ENCODE peak calls at places on chromosomes 7 and 10, in ten cellular contexts. L is right lobe of liver, M is ovary, C is tibial nerve, F is spleen, Z is gastrocnemius medialis, Y is sigmoid colon, W is H54, J is heart left ventricle, U is HepG2. Q is an unnamed sample.

GRCh38 chr7:38929460-38930171 is 20.6 kb upstream of the VPS41 start:
- DNase-seq in L (no peak), M (no peak), C (no peak), F (no peak), Z (no peak), Y (no peak), W (no peak), J (no peak), U (no peak), Q (no peak)

GRCh38 chr10:45433716-45434469 is 59.9 kb downstream of the ALOX5 start:
- DNase-seq in L (no peak), M (no peak), C (no peak), F (no peak), Z (no peak), Y (no peak), W (no peak), J (no peak), U (no peak), Q (no peak)

GRCh38 chr7:116669769-116670168 is 2.2 kb upstream of the MET start:
- DNase-seq in L (no peak), M (no peak), C (no peak), F (no peak), Z (no peak), Y (no peak), W (no peak), J (no peak), U (no peak), Q (no peak)

GRCh38 chr7:135249901-135250300 is 16.3 kb downstream of the STRA8 start:
- DNase-seq in L (no peak), M (no peak), C (no peak), F (no peak), Z (no peak), Y (peak; percentile 21), W (no peak), J (no peak), U (no peak), Q (no peak)

GRCh38 chr10:116785867-116786266 is 43.5 kb upstream of the HSPA12A start:
- DNase-seq in L (no peak), M (no peak), C (no peak), F (no peak), Z (no peak), Y (no peak), W (no peak), J (no peak), U (no peak), Q (no peak)

GRCh38 chr10:115975506-115975905 is 297.5 kb downstream of the GFRA1 start:
- DNase-seq in L (no peak), M (no peak), C (no peak), F (no peak), Z (no peak), Y (peak; percentile 15), W (no peak), J (no peak), U (no peak), Q (no peak)

GRCh38 chr7:157616426-157616825 is 279.6 kb downstream of the DNAJB6 start:
- DNase-seq in L (no peak), M (no peak), C (no peak), F (no peak), Z (no peak), Y (no peak), W (no peak), J (no peak), U (no peak), Q (no peak)

GRCh38 chr10:43968076-43968475 is 319.4 kb upstream of the ZNF32 start:
- DNase-seq in L (no peak), M (no peak), C (no peak), F (no peak), Z (no peak), Y (no peak), W (no peak), J (no peak), U (no peak), Q (no peak)

GRCh38 chr10:78435484-78436222 is 402.0 kb downstream of the RPS24 start:
- DNase-seq in L (no peak), M (no peak), C (no peak), F (no peak), Z (no peak), Y (peak; percentile 30), W (no peak), J (no peak), U (no peak), Q (no peak)

DNA sequence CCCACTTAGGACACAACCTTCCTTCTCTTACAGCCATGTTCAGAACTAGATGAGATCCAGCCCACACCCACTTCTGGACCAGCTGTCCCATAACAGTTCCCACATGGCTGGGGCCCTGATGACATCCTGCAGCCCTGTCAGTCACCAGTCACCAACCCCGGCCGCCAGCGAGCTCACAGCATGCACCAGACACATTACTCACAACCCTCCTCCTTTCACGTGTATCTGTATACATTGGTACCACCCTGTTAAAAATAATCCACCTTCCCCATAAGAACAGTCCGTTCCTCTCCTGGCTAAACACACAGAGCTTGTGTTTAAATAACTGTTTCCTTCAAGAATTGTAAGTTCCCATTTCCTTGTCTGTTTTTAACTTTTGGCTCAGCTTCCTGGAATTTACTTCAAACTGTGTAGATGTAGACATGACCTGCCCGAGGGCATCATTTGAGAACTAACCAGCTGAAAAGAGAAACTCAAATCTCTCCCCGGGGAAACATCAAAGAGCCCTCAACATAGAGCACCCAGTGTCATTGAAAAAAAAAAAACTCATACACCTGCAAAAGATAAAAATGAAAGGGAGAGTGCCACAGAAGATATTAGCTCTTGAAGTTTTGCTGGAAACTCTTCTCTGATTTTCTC is 26.0 kb upstream of the PRLHR start:
- DNase-seq in L (no peak), M (no peak), C (no peak), F (no peak), Z (no peak), Y (no peak), W (no peak), J (no peak), U (no peak), Q (no peak)
- TF ChIP-seq POLR2A in L (no peak), M (no peak), C (no peak), F (no peak), Z (no peak), Y (no peak), W (no peak), J (no peak), U (no peak), Q (no peak)

DNA sequence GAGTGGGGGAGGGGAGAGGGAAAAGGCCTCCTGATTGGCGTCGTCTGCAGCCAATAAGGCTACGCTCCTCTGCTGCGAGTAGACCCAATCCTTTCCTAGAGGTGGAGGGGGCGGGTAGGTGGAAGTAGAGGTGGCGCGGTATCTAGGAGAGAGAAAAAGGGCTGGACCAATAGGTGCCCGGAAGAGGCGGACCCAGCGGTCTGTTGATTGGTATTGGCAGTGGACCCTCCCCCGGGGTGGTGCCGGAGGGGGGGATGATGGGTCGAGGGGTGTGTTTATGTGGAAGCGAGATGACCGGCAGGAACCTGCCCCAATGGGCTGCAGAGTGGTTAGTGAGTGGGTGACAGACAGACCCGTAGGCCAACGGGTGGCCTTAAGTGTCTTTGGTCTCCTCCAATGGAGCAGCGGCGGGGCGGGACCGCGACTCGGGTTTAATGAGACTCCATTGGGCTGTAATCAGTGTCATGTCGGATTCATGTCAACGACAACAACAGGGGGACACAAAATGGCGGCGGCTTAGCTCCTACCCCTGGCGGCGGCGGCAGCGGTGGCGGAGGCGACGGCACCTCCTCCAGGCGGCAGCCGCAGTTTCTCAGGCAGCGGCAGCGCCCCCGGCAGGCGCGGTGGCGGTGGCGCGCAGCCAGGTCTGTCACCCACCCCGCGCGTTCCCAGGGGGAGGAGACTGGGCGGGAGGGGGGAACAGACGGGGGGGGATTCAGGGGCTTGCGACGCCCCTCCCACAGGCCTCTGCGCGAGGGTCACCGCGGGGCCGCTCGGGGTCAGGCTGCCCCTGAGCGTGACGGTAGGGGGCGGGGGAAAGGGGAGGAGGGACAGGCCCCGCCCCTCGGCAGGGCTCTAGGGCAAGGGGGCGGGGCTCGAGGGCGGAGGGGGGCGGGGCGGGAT is at the start of gene KAT6B:
- DNase-seq in L (peak; percentile 100), M (peak; percentile 100), C (peak; percentile 100), F (peak; percentile 100), Z (peak; percentile 100), Y (peak; percentile 100), W (peak; percentile 99), J (peak; percentile 100), U (peak; percentile 100), Q (peak; percentile 100)
- TF ChIP-seq POLR2A in L (peak; percentile 67), M (peak; percentile 66), C (no peak), F (no peak), Z (peak; percentile 22), Y (no peak), W (peak; percentile 32), J (peak; percentile 71), U (peak; percentile 59), Q (peak; percentile 58)

DNA sequence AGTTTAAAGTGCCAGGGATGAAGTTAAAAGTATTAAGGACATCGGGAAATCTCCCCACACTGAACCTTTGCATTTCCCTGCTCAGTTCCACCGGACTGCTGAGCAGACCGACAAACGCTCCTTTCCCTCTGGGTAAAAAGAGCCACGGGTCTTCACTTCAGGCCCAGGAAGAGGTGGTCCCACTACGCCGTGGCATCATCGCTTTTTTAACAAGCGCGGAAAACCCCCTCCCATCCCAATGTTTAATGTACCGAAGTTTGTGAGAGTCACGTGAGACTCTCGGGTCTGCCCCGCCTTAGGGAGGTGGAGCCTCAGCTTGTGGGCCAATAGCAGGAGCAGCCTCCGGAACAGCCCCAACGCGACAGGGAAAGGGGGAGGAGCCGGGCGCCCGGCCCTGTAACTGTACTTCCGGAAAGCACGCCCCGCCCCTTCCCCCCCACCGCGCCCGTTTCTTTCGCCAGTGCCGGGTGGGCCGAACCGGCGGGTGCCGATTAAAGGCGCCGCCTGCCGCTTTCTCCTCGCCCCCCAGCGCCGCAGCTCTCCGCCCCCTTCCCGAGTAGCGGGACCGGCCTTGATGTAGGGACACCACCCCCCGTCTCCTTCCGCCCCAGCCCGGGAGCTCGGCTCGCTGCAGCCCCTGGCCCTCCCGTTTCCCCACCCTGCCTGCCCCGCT is 2.3 kb upstream of the TRIM8 start:
- DNase-seq in L (peak; percentile 99), M (peak; percentile 99), C (peak; percentile 98), F (peak; percentile 99), Z (peak; percentile 99), Y (peak; percentile 100), W (peak; percentile 87), J (peak; percentile 99), U (peak; percentile 94), Q (peak; percentile 98)
- TF ChIP-seq POLR2A in L (peak; percentile 81), M (peak; percentile 94), C (peak; percentile 93), F (peak; percentile 48), Z (peak; percentile 98), Y (peak; percentile 93), W (peak; percentile 64), J (peak; percentile 89), U (no peak), Q (peak; percentile 80)

DNA sequence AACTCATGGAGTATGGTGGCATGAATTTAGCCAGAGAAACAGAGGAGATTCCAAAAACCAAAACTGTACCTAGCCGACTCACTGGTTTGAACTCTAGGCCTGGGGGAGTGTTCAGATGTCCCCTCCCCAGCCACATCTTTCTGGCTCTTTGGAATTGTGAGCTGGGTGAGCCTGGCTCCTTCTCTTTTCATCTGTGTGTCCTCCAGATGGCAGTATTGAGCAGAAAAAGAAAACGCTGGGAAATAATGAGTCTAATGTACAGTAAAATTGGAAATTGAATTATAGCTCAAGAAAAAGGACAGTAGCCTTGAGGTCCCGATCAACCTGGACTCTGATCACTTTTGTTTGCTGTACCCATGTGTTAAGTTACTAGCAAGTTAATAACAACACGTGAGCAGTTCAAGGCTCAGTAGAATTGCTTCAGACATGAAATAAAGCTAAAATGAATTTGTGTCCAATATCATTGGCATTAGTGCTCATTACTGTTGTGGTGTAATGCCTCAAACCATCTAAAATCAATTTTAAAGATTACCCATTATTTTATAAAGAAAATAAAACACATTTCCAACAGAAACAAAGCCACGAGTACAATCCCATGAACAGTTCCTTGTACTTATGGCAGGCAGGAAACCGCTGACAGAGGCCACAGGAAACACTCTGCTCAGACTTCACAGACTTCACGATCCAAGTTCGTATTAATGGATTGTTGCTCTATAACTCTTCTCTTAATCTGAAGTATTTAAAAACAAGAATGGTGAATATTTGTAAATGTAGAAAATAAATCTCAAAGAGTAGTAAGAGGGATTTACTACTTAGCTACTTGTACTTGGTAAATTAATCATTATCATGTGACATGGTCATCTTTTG is 78.1 kb downstream of the SNX10 start:
- DNase-seq in L (no peak), M (peak; percentile 19), C (peak; percentile 82), F (no peak), Z (no peak), Y (no peak), W (peak; percentile 49), J (peak; percentile 21), U (peak; percentile 36), Q (peak; percentile 78)
- TF ChIP-seq POLR2A in L (no peak), M (no peak), C (no peak), F (no peak), Z (no peak), Y (no peak), W (no peak), J (no peak), U (no peak), Q (no peak)

Q was measured in erythroblast.